ENCODE peak calls at places on chromosomes 6 and 20, in nine cellular contexts. I, W, V, U, D, Z, C, S and A are unnamed samples.

GRCh38 chr6:71349395-71349794 is 60.8 kb downstream of the OGFRL1 start:
- DNase-seq in I (peak), W (no peak), V (peak), U (no peak), D (peak), Z (no peak), C (no peak), S (no peak), A (peak)

GRCh38 chr6:151059612-151060095 is 180.1 kb upstream of the AKAP12 start:
- DNase-seq in I (peak), W (no peak), V (peak), U (no peak), D (no peak), Z (no peak), C (no peak), S (peak), A (no peak)

GRCh38 chr6:8020083-8020482 is 44.1 kb downstream of the BLOC1S5 start:
- DNase-seq in I (no peak), W (no peak), V (no peak), U (no peak), D (no peak), Z (no peak), C (no peak), S (no peak), A (no peak)

GRCh38 chr6:41208439-41209106 is 7.6 kb upstream of the TREML2 start:
- DNase-seq in I (no peak), W (no peak), V (no peak), U (no peak), D (no peak), Z (no peak), C (no peak), S (no peak), A (no peak)

GRCh38 chr20:47350691-47351545 is 5.6 kb downstream of the ZMYND8 start:
- DNase-seq in I (no peak), W (no peak), V (no peak), U (no peak), D (no peak), Z (no peak), C (no peak), S (no peak), A (no peak)

GRCh38 chr20:3678893-3679720 is 2.7 kb downstream of the ADAM33 start:
- DNase-seq in I (no peak), W (no peak), V (no peak), U (no peak), D (no peak), Z (no peak), C (no peak), S (no peak), A (no peak)

GRCh38 chr6:157068691-157069228 is 254.6 kb downstream of the TMEM242 start:
- DNase-seq in I (no peak), W (no peak), V (peak), U (no peak), D (peak), Z (no peak), C (no peak), S (peak), A (no peak)

GRCh38 chr20:46689082-46689753 is at the start of gene TP53RK:
- DNase-seq in I (peak), W (peak), V (peak), U (peak), D (peak), Z (peak), C (peak), S (peak), A (peak)

GRCh38 chr6:112223070-112223861 is 31.1 kb downstream of the LAMA4 start:
- DNase-seq in I (no peak), W (no peak), V (peak), U (no peak), D (peak), Z (no peak), C (no peak), S (no peak), A (peak)

GRCh38 chr6:70103798-70104197 is 199.1 kb downstream of the COL9A1 start:
- DNase-seq in I (peak), W (no peak), V (no peak), U (no peak), D (no peak), Z (no peak), C (no peak), S (peak), A (no peak)

GRCh38 chr6:71419954-71420692 is 131.5 kb downstream of the OGFRL1 start:
- DNase-seq in I (no peak), W (peak), V (peak), U (peak), D (peak), Z (no peak), C (peak), S (no peak), A (no peak)

GRCh38 chr6:146544783-146545182 is 1.1 kb downstream of the RAB32 start:
- DNase-seq in I (no peak), W (no peak), V (no peak), U (no peak), D (peak), Z (no peak), C (no peak), S (no peak), A (no peak)

GRCh38 chr6:154450498-154450897 is 60.0 kb downstream of the CNKSR3 start:
- DNase-seq in I (no peak), W (no peak), V (no peak), U (no peak), D (no peak), Z (no peak), C (no peak), S (no peak), A (no peak)

GRCh38 chr6:106731144-106731842 is 101.9 kb downstream of the QRSL1 start:
- DNase-seq in I (no peak), W (no peak), V (no peak), U (peak), D (no peak), Z (no peak), C (no peak), S (no peak), A (no peak)

GRCh38 chr6:156175971-156176421 is 601.2 kb upstream of the ARID1B start:
- DNase-seq in I (peak), W (peak), V (no peak), U (peak), D (no peak), Z (no peak), C (no peak), S (no peak), A (no peak)

GRCh38 chr20:2920473-2920872 is 47.2 kb downstream of the PTPRA start:
- DNase-seq in I (no peak), W (no peak), V (no peak), U (no peak), D (no peak), Z (no peak), C (no peak), S (peak), A (no peak)

GRCh38 chr6:122839477-122839876 is 50.4 kb downstream of the SMPDL3A start:
- DNase-seq in I (peak), W (no peak), V (peak), U (peak), D (peak), Z (peak), C (no peak), S (peak), A (peak)

GRCh38 chr6:137271245-137272183 is 52.3 kb upstream of the IFNGR1 start:
- DNase-seq in I (peak), W (no peak), V (peak), U (no peak), D (peak), Z (no peak), C (no peak), S (peak), A (peak)

GRCh38 chr20:5100684-5101347 is 18.9 kb downstream of the PCNA start:
- DNase-seq in I (peak), W (peak), V (peak), U (peak), D (peak), Z (peak), C (peak), S (peak), A (no peak)

GRCh38 chr20:63828951-63829350 is 2.1 kb downstream of the ZBTB46 start:
- DNase-seq in I (no peak), W (no peak), V (no peak), U (no peak), D (no peak), Z (no peak), C (no peak), S (no peak), A (no peak)
- TF ChIP-seq CTCF in I (no peak), W (peak), V (no peak), U (no peak), D (no peak), Z (no peak), C (no peak), S (no peak), A (peak)

GRCh38 chr20:44809380-44810060 is 826 bp downstream of the RIMS4 start:
- DNase-seq in I (no peak), W (no peak), V (no peak), U (no peak), D (no peak), Z (no peak), C (no peak), S (no peak), A (no peak)
- H3K4me3 ChIP-seq in I (no peak), W (no peak), V (no peak), U (peak), D (no peak), Z (no peak), C (peak), S (no peak), A (no peak)

DNA sequence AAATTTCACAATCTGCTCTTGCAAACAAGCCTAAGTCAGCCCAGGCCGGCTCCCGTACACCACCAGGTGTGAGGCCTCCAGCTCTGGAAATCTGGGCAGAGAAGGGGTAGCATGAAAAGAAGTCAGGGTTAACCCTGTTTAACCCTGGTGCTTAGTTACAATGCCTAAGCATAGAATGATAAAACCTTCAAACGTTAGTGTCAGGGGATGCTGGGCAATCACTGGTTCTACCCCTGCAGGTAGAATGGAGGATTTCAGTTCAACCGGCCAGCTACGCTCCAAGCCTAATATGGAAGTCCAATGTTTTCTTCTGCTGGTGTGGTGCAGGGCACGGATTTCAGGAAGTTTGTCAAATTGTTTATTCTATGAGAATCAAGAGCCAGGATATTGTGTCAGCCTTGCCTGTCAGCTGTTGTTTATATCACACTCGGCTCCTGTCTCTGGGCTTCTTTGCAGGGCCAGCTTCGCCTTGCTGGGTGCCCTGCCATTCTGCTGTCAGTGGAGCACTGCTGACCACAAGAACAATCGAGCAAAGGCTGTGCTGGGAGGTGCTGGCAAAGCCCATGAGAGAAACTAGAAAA is 20.2 kb upstream of the CD93 start:
- DNase-seq in I (no peak), W (no peak), V (no peak), U (no peak), D (peak), Z (no peak), C (peak), S (no peak), A (no peak)
- TF ChIP-seq CTCF in I (peak), W (no peak), V (no peak), U (no peak), D (no peak), Z (no peak), C (peak), S (no peak), A (no peak)

GRCh38 chr6:42932412-42932811 is 3.1 kb downstream of the CNPY3 start:
- DNase-seq in I (no peak), W (no peak), V (no peak), U (no peak), D (no peak), Z (no peak), C (no peak), S (no peak), A (no peak)
- H3K4me3 ChIP-seq in I (no peak), W (no peak), V (no peak), U (no peak), D (no peak), Z (no peak), C (no peak), S (no peak), A (no peak)

GRCh38 chr6:117168296-117169059 is 96.9 kb upstream of the VGLL2 start:
- DNase-seq in I (no peak), W (no peak), V (no peak), U (no peak), D (no peak), Z (no peak), C (no peak), S (no peak), A (no peak)

GRCh38 chr6:117169060-117169635 is 96.2 kb upstream of the VGLL2 start:
- DNase-seq in I (no peak), W (no peak), V (no peak), U (no peak), D (no peak), Z (no peak), C (no peak), S (no peak), A (no peak)

GRCh38 chr6:117169781-117170281 is 95.5 kb upstream of the VGLL2 start:
- DNase-seq in I (no peak), W (no peak), V (no peak), U (no peak), D (no peak), Z (no peak), C (no peak), S (peak), A (no peak)

GRCh38 chr6:117165921-117166499 is 99.3 kb upstream of the VGLL2 start:
- DNase-seq in I (no peak), W (no peak), V (no peak), U (no peak), D (no peak), Z (no peak), C (no peak), S (peak), A (no peak)

GRCh38 chr6:117167520-117168271 is 97.7 kb upstream of the VGLL2 start:
- DNase-seq in I (peak), W (no peak), V (peak), U (no peak), D (peak), Z (no peak), C (no peak), S (peak), A (peak)
- TF ChIP-seq CTCF in I (peak), W (no peak), V (no peak), U (no peak), D (no peak), Z (no peak), C (no peak), S (peak), A (peak)

DNA sequence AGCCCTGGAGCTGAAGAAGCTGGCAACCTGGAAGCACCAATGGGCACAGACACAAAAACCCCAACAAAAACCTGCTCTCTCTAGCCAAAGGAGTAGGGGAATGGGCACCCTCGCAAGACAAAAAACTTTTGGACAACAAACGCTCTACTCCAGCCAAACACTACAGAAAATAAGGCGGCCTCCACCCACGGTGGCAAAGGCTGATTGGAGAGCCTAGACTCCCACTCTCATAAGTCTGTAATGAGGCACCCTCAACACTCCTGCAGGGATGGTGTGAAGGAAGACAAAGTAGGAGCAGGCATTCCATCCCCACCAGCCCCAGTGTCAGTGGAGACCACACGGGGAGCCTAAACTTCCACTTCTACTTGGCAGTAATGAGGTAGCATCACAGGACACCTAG is 8.8 kb downstream of the TTI1 start:
- DNase-seq in I (no peak), W (no peak), V (no peak), U (no peak), D (no peak), Z (no peak), C (no peak), S (no peak), A (no peak)
- H3K4me3 ChIP-seq in I (no peak), W (no peak), V (no peak), U (no peak), D (no peak), Z (no peak), C (no peak), S (no peak), A (no peak)

GRCh38 chr6:44951253-44951656 is 376.9 kb upstream of the RUNX2 start:
- DNase-seq in I (no peak), W (no peak), V (no peak), U (no peak), D (no peak), Z (no peak), C (no peak), S (no peak), A (no peak)
- TF ChIP-seq CTCF in I (no peak), W (no peak), V (no peak), U (no peak), D (no peak), Z (no peak), C (no peak), S (no peak), A (no peak)

GRCh38 chr20:19996970-19997369 is 20.2 kb upstream of the NAA20 start:
- DNase-seq in I (no peak), W (no peak), V (no peak), U (no peak), D (no peak), Z (no peak), C (no peak), S (no peak), A (peak)
- H3K4me3 ChIP-seq in I (no peak), W (no peak), V (no peak), U (no peak), D (no peak), Z (no peak), C (no peak), S (no peak), A (no peak)

GRCh38 chr6:33248643-33248931 is 23.1 kb downstream of the VPS52 start:
- DNase-seq in I (no peak), W (no peak), V (no peak), U (peak), D (no peak), Z (no peak), C (peak), S (no peak), A (peak)
- TF ChIP-seq CTCF in I (no peak), W (no peak), V (no peak), U (no peak), D (no peak), Z (no peak), C (no peak), S (no peak), A (no peak)